ENCODE peak calls at places on chromosomes 5 and 9, in ten cellular contexts. One of them, this sample, is unnamed.
A peak's percentile ranks its signal among the peaks of the same experiment; 100 is the strongest.

GRCh38 chr9:79237861-79238260 is 333.9 kb upstream of the TLE4 start:
- DNase-seq in fibroblast of the aortic adventitia: no peak
- DNase-seq in progenitor cell of endocrine pancreas: no peak
- DNase-seq in fibroblast of villous mesenchyme: peak; percentile 30
- DNase-seq in heart left ventricle: no peak
- DNase-seq in neural progenitor cell: no peak
- DNase-seq in H9: no peak
- DNase-seq in AG09319: no peak
- DNase-seq in keratinocyte: no peak
- DNase-seq in HFF-Myc: no peak
- DNase-seq in this sample: no peak

GRCh38 chr5:969421-969839 is 39.2 kb upstream of the NKD2 start:
- DNase-seq in neural progenitor cell: no peak
- DNase-seq in fibroblast of villous mesenchyme: no peak
- DNase-seq in HFF-Myc: no peak
- DNase-seq in AG09319: no peak
- DNase-seq in fibroblast of the aortic adventitia: peak; percentile 94
- DNase-seq in H9: no peak
- DNase-seq in progenitor cell of endocrine pancreas: no peak
- DNase-seq in keratinocyte: no peak
- DNase-seq in heart left ventricle: no peak
- DNase-seq in this sample: no peak

GRCh38 chr5:59300930-59301329 is 592.6 kb downstream of the PDE4D start:
- DNase-seq in neural progenitor cell: no peak
- DNase-seq in fibroblast of the aortic adventitia: no peak
- DNase-seq in keratinocyte: no peak
- DNase-seq in HFF-Myc: no peak
- DNase-seq in fibroblast of villous mesenchyme: no peak
- DNase-seq in H9: no peak
- DNase-seq in AG09319: no peak
- DNase-seq in progenitor cell of endocrine pancreas: no peak
- DNase-seq in heart left ventricle: no peak
- DNase-seq in this sample: no peak

GRCh38 chr9:127123239-127123935 is 952 bp upstream of the ANGPTL2 start:
- DNase-seq in HFF-Myc: no peak
- DNase-seq in progenitor cell of endocrine pancreas: no peak
- DNase-seq in fibroblast of the aortic adventitia: peak; percentile 32
- DNase-seq in AG09319: no peak
- DNase-seq in H9: no peak
- DNase-seq in fibroblast of villous mesenchyme: no peak
- DNase-seq in heart left ventricle: no peak
- DNase-seq in keratinocyte: no peak
- DNase-seq in neural progenitor cell: no peak
- DNase-seq in this sample: no peak

GRCh38 chr5:95934207-95934804 is 27.3 kb downstream of the ELL2 start:
- DNase-seq in neural progenitor cell: no peak
- DNase-seq in fibroblast of villous mesenchyme: no peak
- DNase-seq in progenitor cell of endocrine pancreas: no peak
- DNase-seq in keratinocyte: no peak
- DNase-seq in fibroblast of the aortic adventitia: no peak
- DNase-seq in H9: no peak
- DNase-seq in heart left ventricle: no peak
- DNase-seq in HFF-Myc: no peak
- DNase-seq in AG09319: no peak
- DNase-seq in this sample: no peak

GRCh38 chr9:4382722-4383317 is 83.0 kb upstream of the GLIS3 start:
- DNase-seq in heart left ventricle: no peak
- DNase-seq in keratinocyte: no peak
- DNase-seq in neural progenitor cell: peak; percentile 53
- DNase-seq in fibroblast of the aortic adventitia: peak; percentile 60
- DNase-seq in progenitor cell of endocrine pancreas: no peak
- DNase-seq in H9: no peak
- DNase-seq in HFF-Myc: no peak
- DNase-seq in fibroblast of villous mesenchyme: peak; percentile 44
- DNase-seq in AG09319: no peak
- DNase-seq in this sample: peak; percentile 66

GRCh38 chr5:131548190-131548589 is 86.8 kb downstream of the RAPGEF6 start:
- DNase-seq in neural progenitor cell: no peak
- DNase-seq in fibroblast of the aortic adventitia: no peak
- DNase-seq in AG09319: no peak
- DNase-seq in heart left ventricle: no peak
- DNase-seq in progenitor cell of endocrine pancreas: no peak
- DNase-seq in HFF-Myc: no peak
- DNase-seq in H9: no peak
- DNase-seq in keratinocyte: no peak
- DNase-seq in fibroblast of villous mesenchyme: no peak
- DNase-seq in this sample: peak; percentile 47

GRCh38 chr5:175517824-175518450 is 39.6 kb downstream of the SFXN1 start:
- DNase-seq in progenitor cell of endocrine pancreas: no peak
- DNase-seq in HFF-Myc: peak; percentile 12
- DNase-seq in keratinocyte: no peak
- DNase-seq in H9: no peak
- DNase-seq in fibroblast of the aortic adventitia: peak; percentile 82
- DNase-seq in fibroblast of villous mesenchyme: peak; percentile 86
- DNase-seq in neural progenitor cell: no peak
- DNase-seq in AG09319: no peak
- DNase-seq in heart left ventricle: no peak
- DNase-seq in this sample: peak; percentile 92

GRCh38 chr5:154606675-154607321 is 128.8 kb upstream of the HAND1 start:
- DNase-seq in neural progenitor cell: no peak
- DNase-seq in keratinocyte: no peak
- DNase-seq in AG09319: no peak
- DNase-seq in fibroblast of the aortic adventitia: no peak
- DNase-seq in progenitor cell of endocrine pancreas: no peak
- DNase-seq in fibroblast of villous mesenchyme: no peak
- DNase-seq in heart left ventricle: no peak
- DNase-seq in H9: no peak
- DNase-seq in HFF-Myc: no peak
- DNase-seq in this sample: no peak

GRCh38 chr5:154606246-154606645 is 128.2 kb upstream of the HAND1 start:
- DNase-seq in heart left ventricle: no peak
- DNase-seq in neural progenitor cell: no peak
- DNase-seq in keratinocyte: no peak
- DNase-seq in fibroblast of the aortic adventitia: no peak
- DNase-seq in progenitor cell of endocrine pancreas: no peak
- DNase-seq in AG09319: no peak
- DNase-seq in H9: no peak
- DNase-seq in HFF-Myc: no peak
- DNase-seq in fibroblast of villous mesenchyme: no peak
- DNase-seq in this sample: no peak

GRCh38 chr5:154607746-154608145 is 129.7 kb upstream of the HAND1 start:
- DNase-seq in progenitor cell of endocrine pancreas: no peak
- DNase-seq in fibroblast of the aortic adventitia: no peak
- DNase-seq in AG09319: no peak
- DNase-seq in fibroblast of villous mesenchyme: no peak
- DNase-seq in heart left ventricle: no peak
- DNase-seq in keratinocyte: no peak
- DNase-seq in neural progenitor cell: peak; percentile 38
- DNase-seq in H9: no peak
- DNase-seq in HFF-Myc: no peak
- DNase-seq in this sample: no peak

GRCh38 chr5:154610321-154611154 is 132.5 kb upstream of the HAND1 start:
- DNase-seq in fibroblast of villous mesenchyme: peak; percentile 71
- DNase-seq in neural progenitor cell: peak; percentile 92
- DNase-seq in heart left ventricle: peak; percentile 52
- DNase-seq in AG09319: peak; percentile 22
- DNase-seq in keratinocyte: no peak
- DNase-seq in HFF-Myc: peak; percentile 51
- DNase-seq in fibroblast of the aortic adventitia: peak; percentile 70
- DNase-seq in H9: peak; percentile 90
- DNase-seq in progenitor cell of endocrine pancreas: peak; percentile 79
- DNase-seq in this sample: peak; percentile 79

DNA sequence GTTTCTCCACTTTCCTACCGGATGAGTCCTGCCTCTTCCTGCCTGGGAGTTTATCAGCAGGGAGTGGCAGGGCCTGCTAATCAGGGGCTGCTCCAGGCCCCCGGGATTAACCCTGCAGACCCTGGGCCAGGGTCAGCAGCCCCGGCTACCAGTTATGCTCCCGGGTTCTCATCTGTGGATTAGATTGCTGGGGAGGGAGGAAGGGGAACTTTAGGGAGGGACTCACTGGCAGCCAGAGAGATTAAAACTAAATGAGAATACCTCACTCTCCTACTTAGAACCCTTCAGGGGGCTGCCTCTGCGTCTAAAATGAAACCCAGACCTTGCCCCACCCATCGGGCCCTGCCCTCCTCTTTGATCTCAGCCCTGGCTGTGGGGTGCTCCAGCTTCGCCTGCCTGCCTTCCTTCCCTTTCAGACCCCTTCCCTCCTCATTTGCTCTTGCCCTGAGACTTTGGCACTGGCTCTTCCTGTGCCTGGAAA is 130.5 kb upstream of the HAND1 start:
- DNase-seq in progenitor cell of endocrine pancreas: no peak
- DNase-seq in fibroblast of villous mesenchyme: no peak
- DNase-seq in heart left ventricle: no peak
- DNase-seq in neural progenitor cell: peak; percentile 57
- DNase-seq in HFF-Myc: no peak
- DNase-seq in keratinocyte: no peak
- DNase-seq in H9: peak; percentile 62
- DNase-seq in AG09319: no peak
- DNase-seq in fibroblast of the aortic adventitia: no peak
- DNase-seq in this sample: no peak
- TF ChIP-seq CTCF in progenitor cell of endocrine pancreas: no peak
- TF ChIP-seq CTCF in fibroblast of villous mesenchyme: no peak
- TF ChIP-seq CTCF in heart left ventricle: no peak
- TF ChIP-seq CTCF in neural progenitor cell: no peak
- TF ChIP-seq CTCF in HFF-Myc: no peak
- TF ChIP-seq CTCF in keratinocyte: no peak
- TF ChIP-seq CTCF in H9: no peak
- TF ChIP-seq CTCF in AG09319: no peak
- TF ChIP-seq CTCF in fibroblast of the aortic adventitia: no peak
- TF ChIP-seq CTCF in this sample: no peak

DNA sequence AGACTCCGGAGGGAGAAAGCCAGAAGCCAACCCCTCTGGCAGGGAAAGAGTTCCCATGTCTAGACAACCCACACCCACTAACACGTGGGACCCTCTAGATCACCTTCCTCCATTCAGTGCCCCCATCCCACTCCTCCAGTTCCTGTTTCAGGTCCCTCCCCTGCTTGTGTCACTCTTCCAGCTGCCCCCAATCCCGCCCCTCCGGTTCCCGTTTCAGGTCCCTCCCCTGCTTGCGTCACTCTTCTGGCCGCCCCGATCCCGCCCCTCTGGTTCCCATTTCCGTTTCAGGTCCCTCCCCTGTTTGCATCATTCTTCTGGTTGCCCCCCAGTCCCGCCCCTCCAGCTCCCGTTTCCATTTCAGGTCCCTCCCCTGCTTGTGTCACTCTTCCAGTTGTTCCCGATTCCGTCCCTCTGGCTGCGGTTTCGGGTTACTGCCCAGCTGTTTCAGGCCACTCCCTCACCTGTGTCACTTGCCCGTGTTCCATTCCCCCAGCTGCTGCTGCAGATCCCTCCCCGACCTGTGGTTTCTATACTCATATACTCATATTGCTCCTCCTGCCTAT is 64.8 kb upstream of the RANBP6 start:
- DNase-seq in fibroblast of villous mesenchyme: peak; percentile 92
- DNase-seq in HFF-Myc: peak; percentile 75
- DNase-seq in fibroblast of the aortic adventitia: peak; percentile 91
- DNase-seq in AG09319: peak; percentile 63
- DNase-seq in keratinocyte: peak; percentile 74
- DNase-seq in neural progenitor cell: peak; percentile 97
- DNase-seq in H9: peak; percentile 99
- DNase-seq in progenitor cell of endocrine pancreas: peak; percentile 81
- DNase-seq in heart left ventricle: peak; percentile 88
- DNase-seq in this sample: peak; percentile 93
- TF ChIP-seq CTCF in fibroblast of villous mesenchyme: peak; percentile 4
- TF ChIP-seq CTCF in HFF-Myc: no peak
- TF ChIP-seq CTCF in fibroblast of the aortic adventitia: peak; percentile 17
- TF ChIP-seq CTCF in AG09319: no peak
- TF ChIP-seq CTCF in keratinocyte: no peak
- TF ChIP-seq CTCF in neural progenitor cell: no peak
- TF ChIP-seq CTCF in H9: no peak
- TF ChIP-seq CTCF in progenitor cell of endocrine pancreas: no peak
- TF ChIP-seq CTCF in heart left ventricle: peak; percentile 24
- TF ChIP-seq CTCF in this sample: no peak

GRCh38 chr9:20551236-20551635 is 71.1 kb downstream of the MLLT3 start:
- DNase-seq in heart left ventricle: no peak
- DNase-seq in fibroblast of villous mesenchyme: no peak
- DNase-seq in AG09319: no peak
- DNase-seq in fibroblast of the aortic adventitia: no peak
- DNase-seq in neural progenitor cell: no peak
- DNase-seq in progenitor cell of endocrine pancreas: no peak
- DNase-seq in keratinocyte: no peak
- DNase-seq in H9: no peak
- DNase-seq in HFF-Myc: no peak
- DNase-seq in this sample: no peak

GRCh38 chr9:20553750-20554149 is 68.5 kb downstream of the MLLT3 start:
- DNase-seq in fibroblast of villous mesenchyme: no peak
- DNase-seq in neural progenitor cell: no peak
- DNase-seq in H9: no peak
- DNase-seq in heart left ventricle: no peak
- DNase-seq in keratinocyte: no peak
- DNase-seq in fibroblast of the aortic adventitia: no peak
- DNase-seq in AG09319: no peak
- DNase-seq in HFF-Myc: no peak
- DNase-seq in progenitor cell of endocrine pancreas: no peak
- DNase-seq in this sample: no peak

GRCh38 chr9:20550326-20550725 is 72.0 kb downstream of the MLLT3 start:
- DNase-seq in H9: no peak
- DNase-seq in fibroblast of villous mesenchyme: no peak
- DNase-seq in neural progenitor cell: no peak
- DNase-seq in progenitor cell of endocrine pancreas: no peak
- DNase-seq in AG09319: no peak
- DNase-seq in HFF-Myc: no peak
- DNase-seq in fibroblast of the aortic adventitia: no peak
- DNase-seq in heart left ventricle: no peak
- DNase-seq in keratinocyte: no peak
- DNase-seq in this sample: no peak

GRCh38 chr9:20551835-20552234 is 70.5 kb downstream of the MLLT3 start:
- DNase-seq in fibroblast of villous mesenchyme: no peak
- DNase-seq in neural progenitor cell: no peak
- DNase-seq in heart left ventricle: no peak
- DNase-seq in keratinocyte: no peak
- DNase-seq in HFF-Myc: no peak
- DNase-seq in H9: no peak
- DNase-seq in progenitor cell of endocrine pancreas: no peak
- DNase-seq in fibroblast of the aortic adventitia: no peak
- DNase-seq in AG09319: no peak
- DNase-seq in this sample: no peak

DNA sequence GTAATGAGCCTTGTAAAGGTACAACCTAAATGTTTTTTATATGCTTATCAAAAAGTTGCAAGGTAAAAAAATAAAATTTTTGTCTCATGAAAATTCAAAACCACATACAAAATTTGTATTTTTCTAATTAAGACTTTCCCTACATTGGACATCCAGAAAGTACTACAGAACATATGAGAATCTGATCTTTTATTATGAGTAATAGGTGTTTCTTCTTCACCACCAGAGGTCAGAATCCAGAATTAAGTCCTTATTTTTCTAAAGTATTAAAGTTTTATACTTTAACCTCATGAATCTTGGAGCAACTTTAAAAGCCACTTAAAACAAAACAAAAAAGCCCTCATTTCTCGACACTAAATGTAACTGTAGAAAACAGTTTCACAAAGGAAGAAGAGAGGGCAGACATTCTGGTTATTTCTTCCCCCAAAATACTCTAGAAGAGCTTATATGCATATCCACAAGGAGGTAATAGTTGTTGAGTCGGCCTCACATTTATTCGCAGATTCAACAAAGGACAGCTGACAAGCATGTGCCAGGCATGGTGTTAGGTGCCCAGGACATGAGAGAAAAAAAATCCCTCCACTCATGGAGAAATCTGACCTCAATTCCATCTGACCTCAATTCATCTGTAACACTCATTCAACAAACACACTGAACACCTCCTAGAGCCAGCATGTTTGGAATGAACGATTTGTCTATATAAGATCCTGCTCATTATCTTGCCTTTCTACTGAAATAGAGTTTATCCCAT is 69.2 kb downstream of the MLLT3 start:
- DNase-seq in fibroblast of villous mesenchyme: peak; percentile 23
- DNase-seq in H9: no peak
- DNase-seq in fibroblast of the aortic adventitia: peak; percentile 43
- DNase-seq in AG09319: no peak
- DNase-seq in keratinocyte: no peak
- DNase-seq in heart left ventricle: no peak
- DNase-seq in progenitor cell of endocrine pancreas: no peak
- DNase-seq in neural progenitor cell: no peak
- DNase-seq in HFF-Myc: no peak
- DNase-seq in this sample: peak; percentile 41
- TF ChIP-seq CTCF in fibroblast of villous mesenchyme: peak; percentile 27
- TF ChIP-seq CTCF in H9: peak; percentile 40
- TF ChIP-seq CTCF in fibroblast of the aortic adventitia: peak; percentile 32
- TF ChIP-seq CTCF in AG09319: peak; percentile 31
- TF ChIP-seq CTCF in keratinocyte: no peak
- TF ChIP-seq CTCF in heart left ventricle: peak; percentile 17
- TF ChIP-seq CTCF in progenitor cell of endocrine pancreas: peak; percentile 20
- TF ChIP-seq CTCF in neural progenitor cell: no peak
- TF ChIP-seq CTCF in HFF-Myc: no peak
- TF ChIP-seq CTCF in this sample: peak; percentile 38

GRCh38 chr5:167030500-167031120 is 1260.8 kb upstream of the WWC1 start:
- DNase-seq in HFF-Myc: no peak
- DNase-seq in H9: peak; percentile 86
- DNase-seq in progenitor cell of endocrine pancreas: no peak
- DNase-seq in keratinocyte: no peak
- DNase-seq in neural progenitor cell: peak; percentile 64
- DNase-seq in fibroblast of the aortic adventitia: no peak
- DNase-seq in heart left ventricle: no peak
- DNase-seq in AG09319: no peak
- DNase-seq in fibroblast of villous mesenchyme: no peak
- DNase-seq in this sample: no peak
- TF ChIP-seq CTCF in HFF-Myc: peak; percentile 27
- TF ChIP-seq CTCF in H9: peak; percentile 80
- TF ChIP-seq CTCF in progenitor cell of endocrine pancreas: peak; percentile 39
- TF ChIP-seq CTCF in keratinocyte: peak; percentile 42
- TF ChIP-seq CTCF in neural progenitor cell: peak; percentile 60
- TF ChIP-seq CTCF in fibroblast of the aortic adventitia: peak; percentile 1
- TF ChIP-seq CTCF in heart left ventricle: no peak
- TF ChIP-seq CTCF in AG09319: no peak
- TF ChIP-seq CTCF in fibroblast of villous mesenchyme: peak; percentile 16
- TF ChIP-seq CTCF in this sample: no peak